ENCODE peak calls at places on chromosomes 6 and 20, in six cellular contexts. B, N, L, K, F and R are unnamed samples.

GRCh38 chr20:22389836-22390542 is 194.4 kb downstream of the FOXA2 start:
- DNase-seq in B (peak), N (no peak), L (no peak), K (no peak), F (no peak), R (no peak)

GRCh38 chr6:131443514-131443913 is 129.5 kb upstream of the ARG1 start:
- DNase-seq in B (no peak), N (no peak), L (peak), K (no peak), F (no peak), R (no peak)

GRCh38 chr20:59585714-59586404 is 18.5 kb upstream of the PHACTR3 start:
- DNase-seq in B (no peak), N (no peak), L (no peak), K (no peak), F (no peak), R (peak)

GRCh38 chr6:79946242-79946641 is 1.1 kb downstream of the ELOVL4 start:
- DNase-seq in B (no peak), N (peak), L (peak), K (no peak), F (no peak), R (peak)

GRCh38 chr6:29702519-29703103 is 20.6 kb upstream of the HLA-F start:
- DNase-seq in B (no peak), N (no peak), L (peak), K (no peak), F (peak), R (peak)

GRCh38 chr6:26251354-26252081 is 113.5 kb upstream of the BTN3A2 start:
- DNase-seq in B (peak), N (peak), L (peak), K (peak), F (peak), R (no peak)

GRCh38 chr20:34302312-34302722 is 838 bp downstream of the AHCY start:
- DNase-seq in B (no peak), N (peak), L (no peak), K (no peak), F (no peak), R (no peak)

GRCh38 chr6:56595490-56596122 is 47.1 kb downstream of the DST start:
- DNase-seq in B (peak), N (peak), L (peak), K (no peak), F (no peak), R (peak)

GRCh38 chr20:59581983-59582679 is 22.2 kb upstream of the PHACTR3 start:
- DNase-seq in B (no peak), N (no peak), L (no peak), K (no peak), F (no peak), R (no peak)

GRCh38 chr6:56387621-56388413 is 140.4 kb upstream of the COL21A1 start:
- DNase-seq in B (no peak), N (no peak), L (no peak), K (no peak), F (no peak), R (no peak)

GRCh38 chr6:121443953-121444590 is 8.6 kb downstream of the GJA1 start:
- DNase-seq in B (no peak), N (no peak), L (no peak), K (no peak), F (no peak), R (no peak)

GRCh38 chr6:81751388-81752083 is 945 bp downstream of the TENT5A start:
- DNase-seq in B (no peak), N (no peak), L (peak), K (no peak), F (peak), R (peak)

GRCh38 chr6:43673444-43674063 is 14.0 kb downstream of the MRPS18A start:
- DNase-seq in B (no peak), N (no peak), L (no peak), K (no peak), F (no peak), R (no peak)

GRCh38 chr6:44926556-44926955 is 401.6 kb upstream of the RUNX2 start:
- DNase-seq in B (no peak), N (no peak), L (no peak), K (no peak), F (no peak), R (no peak)

GRCh38 chr6:17431581-17431980 is 38.2 kb downstream of the CAP2 start:
- DNase-seq in B (no peak), N (peak), L (no peak), K (no peak), F (no peak), R (no peak)

GRCh38 chr6:108165714-108166663 is at the start of gene NR2E1:
- DNase-seq in B (no peak), N (no peak), L (no peak), K (no peak), F (no peak), R (no peak)

GRCh38 chr20:31572042-31572700 is 32.9 kb upstream of the ID1 start:
- DNase-seq in B (no peak), N (no peak), L (no peak), K (no peak), F (no peak), R (no peak)

GRCh38 chr6:133699986-133700385 is 188.9 kb upstream of the TCF21 start:
- DNase-seq in B (no peak), N (no peak), L (no peak), K (no peak), F (no peak), R (no peak)

GRCh38 chr6:165616116-165616515 is 46.9 kb downstream of the PDE10A start:
- DNase-seq in B (no peak), N (no peak), L (no peak), K (no peak), F (no peak), R (no peak)